ENCODE peak calls at places on chromosome 10, in four cellular contexts. One of them, this sample, is unnamed.

GRCh38 chr10:107126668-107127067 is 37.8 kb downstream of the SORCS1 start:
- DNase-seq in H1: no peak
- DNase-seq in HepG2: no peak
- DNase-seq in K562: no peak
- DNase-seq in this sample: no peak

GRCh38 chr10:44703241-44704155 is 207.6 kb upstream of the TMEM72 start:
- DNase-seq in H1: no peak
- DNase-seq in HepG2: no peak
- DNase-seq in K562: no peak
- DNase-seq in this sample: no peak

GRCh38 chr10:12181065-12181775 is 14.5 kb downstream of the NUDT5 start:
- DNase-seq in HepG2: no peak
- DNase-seq in H1: no peak
- DNase-seq in K562: no peak
- DNase-seq in this sample: peak

GRCh38 chr10:20767028-20767427 is 130.1 kb downstream of the NEBL start:
- DNase-seq in H1: no peak
- DNase-seq in K562: no peak
- DNase-seq in HepG2: no peak
- DNase-seq in this sample: no peak

GRCh38 chr10:122853665-122854313 is 8.1 kb upstream of the CUZD1 start:
- DNase-seq in H1: no peak
- DNase-seq in HepG2: no peak
- DNase-seq in K562: no peak
- DNase-seq in this sample: no peak

GRCh38 chr10:73529089-73529832 is 33.4 kb upstream of the PPP3CB start:
- DNase-seq in H1: peak
- DNase-seq in K562: peak
- DNase-seq in HepG2: peak
- DNase-seq in this sample: peak

GRCh38 chr10:131646551-131647525 is 254.0 kb upstream of the PPP2R2D start:
- DNase-seq in HepG2: no peak
- DNase-seq in K562: no peak
- DNase-seq in H1: peak
- DNase-seq in this sample: no peak

GRCh38 chr10:60611291-60611747 is 167.0 kb upstream of the CDK1 start:
- DNase-seq in HepG2: peak
- DNase-seq in H1: no peak
- DNase-seq in K562: peak
- DNase-seq in this sample: no peak

GRCh38 chr10:87740232-87740631 is 77.8 kb downstream of the ATAD1 start:
- DNase-seq in K562: no peak
- DNase-seq in HepG2: peak
- DNase-seq in H1: no peak
- DNase-seq in this sample: peak

GRCh38 chr10:131396108-131397010 is 84.8 kb upstream of the TCERG1L start:
- DNase-seq in HepG2: no peak
- DNase-seq in K562: no peak
- DNase-seq in H1: no peak
- DNase-seq in this sample: no peak

GRCh38 chr10:19654576-19654975 is 161.7 kb upstream of the PLXDC2 start:
- DNase-seq in HepG2: no peak
- DNase-seq in K562: no peak
- DNase-seq in H1: no peak
- DNase-seq in this sample: no peak

GRCh38 chr10:17576768-17577167 is 40.4 kb downstream of the HACD1 start:
- DNase-seq in K562: no peak
- DNase-seq in HepG2: no peak
- DNase-seq in H1: no peak
- DNase-seq in this sample: no peak

GRCh38 chr10:100998991-100999741 is 442 bp upstream of the LZTS2 start:
- DNase-seq in K562: peak
- DNase-seq in HepG2: peak
- DNase-seq in H1: peak
- DNase-seq in this sample: peak

GRCh38 chr10:7374795-7375194 is 36.0 kb downstream of the SFMBT2 start:
- DNase-seq in HepG2: no peak
- DNase-seq in H1: no peak
- DNase-seq in K562: no peak
- DNase-seq in this sample: no peak

GRCh38 chr10:124611738-124612137 is 132.4 kb downstream of the FAM53B start:
- DNase-seq in H1: no peak
- DNase-seq in HepG2: no peak
- DNase-seq in K562: no peak
- DNase-seq in this sample: peak

GRCh38 chr10:25682203-25682950 is 251.7 kb upstream of the MYO3A start:
- DNase-seq in K562: peak
- DNase-seq in H1: no peak
- DNase-seq in HepG2: no peak
- DNase-seq in this sample: no peak

GRCh38 chr10:69837261-69837660 is 35.6 kb downstream of the COL13A1 start:
- DNase-seq in HepG2: no peak
- DNase-seq in H1: no peak
- DNase-seq in K562: no peak
- DNase-seq in this sample: no peak

GRCh38 chr10:79235765-79236755 is 111.2 kb upstream of the PPIF start:
- DNase-seq in K562: no peak
- DNase-seq in H1: no peak
- DNase-seq in HepG2: no peak
- DNase-seq in this sample: no peak

GRCh38 chr10:4673279-4674040 is 152.5 kb upstream of the AKR1E2 start:
- DNase-seq in HepG2: no peak
- DNase-seq in H1: no peak
- DNase-seq in K562: no peak
- DNase-seq in this sample: no peak

GRCh38 chr10:4676566-4676965 is 149.4 kb upstream of the AKR1E2 start:
- DNase-seq in K562: no peak
- DNase-seq in H1: no peak
- DNase-seq in HepG2: no peak
- DNase-seq in this sample: no peak

GRCh38 chr10:4677296-4678021 is 148.5 kb upstream of the AKR1E2 start:
- DNase-seq in HepG2: no peak
- DNase-seq in K562: no peak
- DNase-seq in H1: no peak
- DNase-seq in this sample: no peak

GRCh38 chr10:4678951-4679671 is 146.9 kb upstream of the AKR1E2 start:
- DNase-seq in HepG2: no peak
- DNase-seq in K562: no peak
- DNase-seq in H1: no peak
- DNase-seq in this sample: no peak

DNA sequence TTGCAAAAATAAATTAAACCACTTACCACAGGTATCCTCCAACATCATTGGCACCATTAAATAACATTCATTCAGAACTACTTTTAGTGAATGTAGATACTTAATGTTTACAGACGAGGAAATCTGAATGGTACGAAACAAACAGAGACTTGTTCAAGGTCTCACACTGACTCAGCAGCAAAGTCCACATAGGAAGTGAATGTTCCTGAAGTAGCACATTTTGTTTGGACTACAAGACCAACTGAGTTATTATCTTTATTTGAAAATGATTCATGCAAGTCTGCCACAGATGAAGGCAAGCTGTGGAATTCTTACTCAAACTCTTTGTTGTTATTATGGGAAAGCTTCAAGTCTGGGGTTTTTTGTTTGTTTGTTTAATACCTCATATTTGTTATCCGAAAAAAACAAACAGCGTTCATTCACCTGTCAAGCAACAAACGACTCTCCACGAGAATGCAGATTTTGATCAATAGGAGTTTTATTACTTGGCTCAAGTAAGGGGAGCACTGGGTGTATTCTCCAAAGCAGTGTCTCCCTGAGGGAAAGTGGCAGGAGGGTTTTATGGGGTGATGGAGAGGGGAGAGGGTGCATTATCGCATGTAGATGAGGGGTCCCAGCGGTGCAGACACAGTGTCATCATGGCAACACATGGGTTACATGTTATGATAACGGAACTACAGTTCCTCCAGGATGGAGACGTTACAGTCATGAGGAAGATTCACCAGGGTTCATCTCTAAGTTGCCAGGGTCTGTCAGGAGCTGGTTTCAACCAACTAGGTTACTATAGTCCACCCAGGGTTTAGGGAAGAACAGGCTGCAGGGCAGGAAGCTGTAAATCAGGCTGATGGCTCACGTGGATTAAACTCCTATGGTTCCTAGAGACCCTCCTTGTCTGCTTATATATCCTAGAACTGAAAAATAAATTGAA is 147.7 kb upstream of the AKR1E2 start:
- DNase-seq in HepG2: peak
- DNase-seq in H1: no peak
- DNase-seq in K562: no peak
- DNase-seq in this sample: no peak
- H3K4me3 ChIP-seq in HepG2: no peak
- H3K4me3 ChIP-seq in H1: no peak
- H3K4me3 ChIP-seq in K562: no peak
- H3K4me3 ChIP-seq in this sample: no peak

DNA sequence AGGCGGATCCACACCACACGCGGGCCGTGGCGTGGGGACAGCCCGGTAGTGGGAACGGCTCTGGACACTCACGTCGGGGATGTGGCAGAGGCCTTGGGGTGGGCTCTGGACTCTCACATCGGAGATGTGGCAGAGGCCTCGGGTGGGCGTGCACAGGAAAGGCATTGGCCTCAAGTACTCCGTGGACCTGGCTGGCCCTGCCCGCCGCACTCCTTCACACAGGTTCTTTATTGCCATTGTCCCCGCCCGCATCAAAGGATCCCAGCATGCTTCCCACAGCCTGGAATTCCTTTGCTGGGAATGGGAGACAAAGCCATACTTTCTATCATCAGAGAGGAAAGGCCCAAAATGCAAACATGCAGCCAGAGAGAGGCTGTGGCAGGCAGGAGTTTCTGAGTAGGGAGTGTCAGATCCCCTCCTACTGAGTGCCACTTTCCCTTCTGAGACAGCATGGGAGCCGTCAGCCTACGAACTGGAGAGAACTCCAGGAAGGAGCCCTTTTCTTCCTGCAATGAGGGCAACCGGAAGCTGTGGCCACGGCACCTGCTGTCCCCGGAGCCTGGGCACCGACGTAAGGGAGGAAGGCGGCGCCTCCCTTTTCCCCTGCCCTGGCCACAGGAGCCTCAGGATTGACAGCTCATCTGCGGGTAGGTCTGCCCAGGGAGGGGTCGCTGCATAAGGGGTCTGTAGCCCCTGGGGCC is 51.5 kb downstream of the RBM17 start:
- DNase-seq in K562: no peak
- DNase-seq in H1: no peak
- DNase-seq in HepG2: no peak
- DNase-seq in this sample: peak
- TF ChIP-seq GABPA in K562: peak
- TF ChIP-seq GABPA in H1: no peak
- TF ChIP-seq GABPA in HepG2: no peak
- TF ChIP-seq GABPA in this sample: no peak

DNA sequence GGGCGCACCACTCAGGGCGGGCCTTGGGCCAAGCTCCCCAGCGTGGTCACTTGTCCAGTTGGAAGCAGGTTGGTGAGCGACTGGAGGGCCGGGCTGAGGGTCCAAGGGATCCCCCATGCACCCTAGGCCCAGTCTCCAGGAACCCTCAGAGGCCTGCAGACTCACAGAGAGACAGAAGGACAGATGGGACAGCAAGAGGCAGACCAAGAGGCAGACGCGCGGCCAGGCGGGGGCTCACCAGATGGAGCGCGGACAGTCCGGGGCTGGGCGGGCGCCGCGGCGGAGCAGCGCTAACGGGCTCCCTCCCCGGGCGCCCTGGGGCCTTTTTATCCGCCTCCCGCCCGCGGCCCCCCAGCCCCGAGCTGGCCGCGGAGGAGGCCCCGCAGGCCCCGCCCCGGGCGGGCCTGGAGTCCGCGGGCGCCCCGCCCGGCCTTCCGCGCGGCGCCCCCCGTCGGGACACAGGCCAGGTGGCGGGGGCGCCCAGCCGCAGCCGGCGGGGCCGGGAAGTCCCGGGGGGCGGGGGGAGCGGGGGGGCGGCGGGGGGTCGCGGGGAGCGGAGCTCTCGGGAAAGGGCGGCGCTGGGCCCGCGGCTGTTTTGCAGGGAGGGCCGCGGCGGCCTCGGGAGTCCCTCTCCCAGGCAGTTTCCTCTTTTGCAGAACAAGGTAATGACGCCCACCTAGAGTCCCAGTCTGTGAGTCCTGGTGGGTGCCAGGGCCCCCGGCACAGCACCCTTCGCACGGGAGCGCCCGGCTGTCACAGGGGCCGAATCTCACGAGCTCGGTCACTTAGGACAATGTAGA is at the start of gene LOXL4:
- DNase-seq in H1: no peak
- DNase-seq in K562: peak
- DNase-seq in HepG2: no peak
- DNase-seq in this sample: no peak
- H3K4me3 ChIP-seq in H1: peak
- H3K4me3 ChIP-seq in K562: peak
- H3K4me3 ChIP-seq in HepG2: peak
- H3K4me3 ChIP-seq in this sample: peak

DNA sequence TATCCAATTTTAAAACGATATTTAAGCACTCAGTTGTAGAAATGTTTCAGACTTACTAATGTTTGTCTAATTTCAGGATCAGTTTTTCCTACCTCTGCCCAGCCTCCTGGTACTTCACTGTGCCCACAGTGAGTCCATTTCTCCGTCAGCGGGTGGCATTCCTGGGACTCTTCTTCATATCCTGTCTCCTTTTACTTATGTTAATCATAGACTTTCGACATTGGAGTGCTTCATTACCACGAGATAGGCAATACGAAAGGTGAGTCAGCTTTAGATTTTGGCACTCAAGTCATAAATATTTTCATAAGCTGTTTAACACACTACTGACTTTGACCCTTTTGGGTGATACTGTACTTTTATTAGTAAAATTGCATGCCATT is 2.1 kb downstream of the ENTPD7 start:
- DNase-seq in H1: no peak
- DNase-seq in HepG2: no peak
- DNase-seq in K562: no peak
- DNase-seq in this sample: no peak
- TF ChIP-seq GABPA in H1: no peak
- TF ChIP-seq GABPA in HepG2: no peak
- TF ChIP-seq GABPA in K562: no peak
- TF ChIP-seq GABPA in this sample: no peak

DNA sequence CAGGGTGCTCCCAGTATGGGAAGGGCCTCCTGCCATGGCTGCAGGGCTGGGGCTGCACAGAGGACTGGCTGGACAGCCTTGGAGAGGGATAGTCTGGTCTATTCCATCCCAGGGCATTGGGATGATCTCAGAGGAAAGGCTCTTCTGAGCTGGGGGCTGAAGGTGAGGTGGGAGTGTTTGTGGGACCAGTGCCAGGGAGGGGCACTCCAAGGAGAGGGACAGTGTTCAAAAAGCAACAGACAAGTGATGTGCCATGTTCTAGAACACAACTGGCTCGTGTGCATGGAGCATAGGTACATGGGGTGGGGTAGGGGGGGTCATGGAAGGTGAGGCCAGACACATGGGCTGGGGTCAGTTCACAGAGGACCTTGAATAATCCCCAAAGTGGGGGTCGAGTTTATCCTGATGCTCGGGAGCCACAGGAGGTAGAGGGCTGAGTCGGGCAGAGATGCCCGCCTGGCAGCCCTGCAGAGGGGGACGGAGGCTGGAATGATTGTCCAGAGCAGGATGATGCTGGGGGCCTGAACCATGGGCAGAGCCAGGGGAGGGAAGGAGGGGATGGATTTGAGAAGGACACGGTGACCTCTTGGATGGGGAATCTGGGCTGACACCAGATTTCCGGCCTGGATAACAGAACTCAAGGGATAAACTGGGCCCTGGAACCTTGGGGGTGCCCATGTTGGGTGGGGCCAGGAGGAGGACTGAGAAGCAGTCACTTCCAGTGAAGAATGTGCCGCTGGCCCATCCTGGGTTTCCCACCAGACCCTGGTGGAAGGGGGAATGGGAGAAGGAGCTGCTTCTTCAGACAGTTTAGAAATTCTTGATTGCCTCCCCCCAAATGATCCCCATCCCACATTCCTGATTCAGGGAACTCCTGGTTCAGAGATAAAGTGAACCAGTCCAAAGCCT is 50.4 kb downstream of the NEURL1 start:
- DNase-seq in HepG2: no peak
- DNase-seq in H1: no peak
- DNase-seq in K562: no peak
- DNase-seq in this sample: no peak
- H3K4me3 ChIP-seq in HepG2: no peak
- H3K4me3 ChIP-seq in H1: no peak
- H3K4me3 ChIP-seq in K562: no peak
- H3K4me3 ChIP-seq in this sample: no peak

This sample was measured in HL-60.